ENCODE peak calls at places on chromosome 4, in seven cellular contexts. J is IMR-90, B is sigmoid colon, X is K562, L is HepG2, G is suprapubic skin, K is tibial nerve. P is an unnamed sample.

GRCh38 chr4:42302348-42302747 is 94.9 kb upstream of the SHISA3 start:
- DNase-seq in L (peak; percentile 68), X (peak; percentile 42), B (no peak), J (peak; percentile 9), K (peak; percentile 48), G (no peak), P (no peak)

GRCh38 chr4:2253160-2254084 is 8.5 kb downstream of the MXD4 start:
- DNase-seq in K (peak; percentile 3), L (no peak), J (no peak), B (peak; percentile 62), G (peak; percentile 79), X (no peak), P (peak; percentile 72)

GRCh38 chr4:74751247-74751646 is 43.1 kb downstream of the BTC start:
- DNase-seq in G (no peak), J (no peak), K (no peak), L (no peak), B (no peak), X (no peak), P (no peak)

GRCh38 chr4:16169491-16169890 is 56.8 kb downstream of the TAPT1 start:
- DNase-seq in J (no peak), L (no peak), B (no peak), G (no peak), X (no peak), K (no peak), P (no peak)

GRCh38 chr4:168528131-168528949 is 31.5 kb downstream of the PALLD start:
- DNase-seq in J (peak; percentile 62), L (no peak), K (no peak), B (no peak), G (no peak), X (no peak), P (no peak)

GRCh38 chr4:96390404-96390803 is 550.5 kb downstream of the PDHA2 start:
- DNase-seq in L (no peak), X (no peak), G (no peak), B (no peak), K (no peak), J (no peak), P (no peak)

GRCh38 chr4:39259571-39260330 is 77.4 kb downstream of the WDR19 start:
- DNase-seq in L (no peak), X (no peak), G (no peak), J (peak; percentile 86), K (no peak), B (no peak), P (no peak)

GRCh38 chr4:167117273-167117672 is 117.0 kb downstream of the SPOCK3 start:
- DNase-seq in B (no peak), J (no peak), L (no peak), X (no peak), K (no peak), G (no peak), P (no peak)

GRCh38 chr4:187301923-187302322 is 578.3 kb upstream of the FAT1 start:
- DNase-seq in K (no peak), J (no peak), B (no peak), L (no peak), X (no peak), G (no peak), P (no peak)

GRCh38 chr4:150586162-150586561 is 4.2 kb downstream of the MAB21L2 start:
- DNase-seq in B (no peak), G (no peak), L (no peak), J (no peak), K (no peak), X (no peak), P (no peak)

GRCh38 chr4:158033416-158033863 is 139.4 kb downstream of the GASK1B start:
- DNase-seq in L (peak; percentile 19), K (no peak), B (no peak), X (no peak), J (peak; percentile 61), G (no peak), P (no peak)

GRCh38 chr4:7557447-7557846 is 122.7 kb upstream of the PSAPL1 start:
- DNase-seq in L (peak; percentile 21), K (no peak), B (no peak), X (no peak), J (peak; percentile 82), G (no peak), P (no peak)

GRCh38 chr4:44086753-44087152 is 361.9 kb downstream of the KCTD8 start:
- DNase-seq in X (no peak), J (no peak), K (no peak), G (no peak), L (no peak), B (no peak), P (no peak)

GRCh38 chr4:119284876-119285611 is 36.9 kb downstream of the FABP2 start:
- DNase-seq in G (no peak), K (no peak), L (no peak), J (peak; percentile 34), X (no peak), B (no peak), P (no peak)

GRCh38 chr4:77047037-77047436 is 28.8 kb downstream of the CCNI start:
- DNase-seq in X (peak; percentile 21), K (no peak), J (peak; percentile 44), G (no peak), B (no peak), L (peak; percentile 10), P (no peak)

GRCh38 chr4:47198791-47199190 is 167.4 kb downstream of the GABRB1 start:
- DNase-seq in J (no peak), B (no peak), K (no peak), X (no peak), L (no peak), G (no peak), P (no peak)

GRCh38 chr4:41396214-41396613 is 139.5 kb downstream of the UCHL1 start:
- DNase-seq in J (no peak), K (no peak), B (no peak), L (no peak), X (no peak), G (no peak), P (no peak)

GRCh38 chr4:2252530-2252924 is 9.4 kb downstream of the MXD4 start:
- DNase-seq in L (no peak), K (no peak), B (no peak), J (no peak), X (no peak), G (peak; percentile 64), P (peak; percentile 66)

GRCh38 chr4:55636622-55636999 is 513 bp upstream of the NMU start:
- DNase-seq in J (no peak), L (no peak), K (no peak), G (no peak), B (no peak), X (peak; percentile 52), P (no peak)

GRCh38 chr4:99652596-99653436 is 4.8 kb downstream of the C4orf54 start:
- DNase-seq in B (no peak), L (no peak), K (no peak), G (no peak), X (no peak), J (no peak), P (peak; percentile 74)

GRCh38 chr4:99651370-99651769 is 6.3 kb downstream of the C4orf54 start:
- DNase-seq in X (no peak), K (no peak), G (no peak), L (no peak), J (no peak), B (no peak), P (no peak)

GRCh38 chr4:99655315-99656081 is 2.1 kb downstream of the C4orf54 start:
- DNase-seq in K (no peak), J (peak; percentile 47), G (no peak), B (peak; percentile 83), X (no peak), L (no peak), P (no peak)

GRCh38 chr4:99651811-99652545 is 5.7 kb downstream of the C4orf54 start:
- DNase-seq in G (no peak), B (no peak), L (no peak), K (no peak), J (no peak), X (no peak), P (no peak)

GRCh38 chr4:99653921-99654890 is 3.4 kb downstream of the C4orf54 start:
- DNase-seq in X (no peak), J (no peak), L (no peak), G (no peak), K (no peak), B (no peak), P (no peak)
- H3K4me3 ChIP-seq in X (no peak overlapping the region), J (no peak overlapping the region), L (no peak overlapping the region), G (no peak overlapping the region), K (no peak overlapping the region), B (no peak overlapping the region), P (no peak overlapping the region)

GRCh38 chr4:147927377-147928137 is 195.7 kb downstream of the ARHGAP10 start:
- DNase-seq in B (peak; percentile 73), J (peak; percentile 39), G (no peak), L (no peak), X (no peak), K (no peak), P (no peak)

GRCh38 chr4:147938481-147938880 is 206.6 kb downstream of the ARHGAP10 start:
- DNase-seq in J (no peak), X (no peak), K (no peak), B (no peak), G (no peak), L (no peak), P (no peak)

GRCh38 chr4:147933779-147934178 is 201.9 kb downstream of the ARHGAP10 start:
- DNase-seq in J (no peak), K (no peak), B (no peak), X (no peak), G (no peak), L (no peak), P (no peak)

GRCh38 chr4:147928400-147928799 is 196.5 kb downstream of the ARHGAP10 start:
- DNase-seq in L (no peak), X (no peak), B (no peak), G (no peak), K (no peak), J (peak; percentile 76), P (no peak)

DNA sequence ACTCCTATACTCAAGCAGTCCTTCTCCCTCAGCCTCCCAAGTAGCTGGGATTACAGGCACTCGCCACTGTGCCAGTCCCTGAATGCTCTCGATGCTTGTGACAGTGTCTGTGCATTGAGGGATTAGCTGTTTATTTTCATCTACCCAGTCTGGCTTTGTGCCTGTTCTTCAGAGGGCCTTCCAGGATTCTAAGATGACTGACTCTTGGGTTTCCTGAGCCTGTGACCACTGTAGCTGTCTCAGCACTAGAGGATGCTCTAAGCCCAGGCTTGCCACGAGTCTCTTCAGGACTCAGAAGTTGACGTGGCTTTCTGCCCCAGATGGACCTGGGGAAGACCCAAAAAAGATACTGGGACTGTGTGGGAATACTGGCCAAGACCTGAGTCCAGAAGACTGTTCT is 201.4 kb downstream of the ARHGAP10 start:
- DNase-seq in X (no peak), B (no peak), K (no peak), G (no peak), J (peak; percentile 59), L (no peak), P (no peak)
- TF ChIP-seq CTCF in X (no peak), B (no peak), K (no peak), G (no peak), J (peak; percentile 53), L (peak; percentile 24), P (no peak)

GRCh38 chr4:4386296-4386735 is 586 bp upstream of the NSG1 start:
- DNase-seq in X (no peak), B (peak; percentile 38), J (no peak), K (no peak), L (no peak), G (no peak), P (no peak)
- TF ChIP-seq POLR2A in X (no peak), B (no peak), J (no peak), K (no peak), L (no peak), G (no peak), P (no peak)

GRCh38 chr4:707929-708630 is 2.4 kb downstream of the PCGF3 start:
- DNase-seq in L (no peak), K (no peak), X (no peak), G (peak; percentile 80), B (peak; percentile 58), J (no peak), P (peak; percentile 74)
- H3K4me3 ChIP-seq in L (peak overlapping the region; percentile 16), K (no peak overlapping the region), X (no peak overlapping the region), G (peak overlapping the region; percentile 96), B (no peak overlapping the region), J (no peak overlapping the region), P (no peak overlapping the region)

GRCh38 chr4:69089388-69089787 is 6.9 kb upstream of the UGT2B7 start:
- DNase-seq in B (no peak), J (no peak), L (no peak), K (no peak), G (no peak), X (no peak), P (no peak)
- TF ChIP-seq CTCF in B (no peak), J (no peak), L (no peak), K (no peak), G (no peak), X (no peak), P (no peak)

P was measured in spleen.